ENCODE peak calls at places on chromosomes 16 and 17, in nine cellular contexts. M is fibroblast of the aortic adventitia; V is stimulated activated naive CD8-positive, alpha-beta T cell treated with anti-CD3 and anti-CD28 coated beads, Interleukin-15, amount 100 ng/mL, for 72 hours; K is cardiac fibroblast; W is thoracic aorta; X is HT1080; J is RPMI7951; A is T47D; F is activated naive CD4-positive, alpha-beta T cell treated with anti-CD3 and anti-CD28 coated beads, Interleukin-2, amount 50 U/mL, for 16 hours. O is an unnamed sample.

GRCh38 chr16:48906076-48906475 is 296.1 kb upstream of the N4BP1 start:
- DNase-seq in X (no peak), V (no peak), J (no peak), K (no peak), M (no peak), W (no peak), A (no peak), F (no peak), O (no peak)

GRCh38 chr16:69270395-69270794 is 40.8 kb upstream of the VPS4A start:
- DNase-seq in J (no peak), F (no peak), W (no peak), M (peak), A (no peak), K (peak), X (no peak), V (no peak), O (no peak)

GRCh38 chr17:5789443-5789842 is 205.1 kb upstream of the NLRP1 start:
- DNase-seq in W (no peak), F (no peak), J (peak), V (no peak), K (no peak), A (no peak), X (no peak), M (no peak), O (no peak)

GRCh38 chr17:69762359-69762758 is 312.7 kb upstream of the KCNJ16 start:
- DNase-seq in V (no peak), M (no peak), W (no peak), F (no peak), X (no peak), J (no peak), A (no peak), K (no peak), O (no peak)

GRCh38 chr17:43840814-43841213 is 6.2 kb upstream of the CD300LG start:
- DNase-seq in K (peak), A (no peak), F (no peak), W (no peak), X (peak), J (peak), V (no peak), M (peak), O (no peak)

GRCh38 chr17:39564201-39564828 is 43.4 kb downstream of the NEUROD2 start:
- DNase-seq in M (no peak), X (peak), J (no peak), W (no peak), F (no peak), K (peak), V (no peak), A (no peak), O (no peak)

GRCh38 chr16:57534881-57535658 is 1.3 kb downstream of the CCDC102A start:
- DNase-seq in M (no peak), A (no peak), X (no peak), F (no peak), W (no peak), V (no peak), K (no peak), J (no peak), O (peak)

GRCh38 chr16:14529010-14529669 is 100.9 kb downstream of the PARN start:
- DNase-seq in K (peak), W (peak), J (peak), A (peak), F (peak), V (peak), X (peak), M (peak), O (peak)

GRCh38 chr17:19418312-19418992 is 7.4 kb downstream of the RNF112 start:
- DNase-seq in W (no peak), X (peak), K (peak), V (no peak), J (peak), F (no peak), A (no peak), M (peak), O (peak)

GRCh38 chr17:56912105-56912999 is 1.5 kb downstream of the TRIM25 start:
- DNase-seq in W (no peak), J (no peak), F (no peak), A (peak), X (no peak), M (peak), K (no peak), V (peak), O (peak)

GRCh38 chr17:2435181-2435741 is 34.4 kb upstream of the MNT start:
- DNase-seq in F (no peak), X (no peak), A (no peak), W (no peak), V (no peak), J (no peak), M (peak), K (peak), O (no peak)

GRCh38 chr16:10537946-10538345 is 42.5 kb downstream of the EMP2 start:
- DNase-seq in J (no peak), F (no peak), W (no peak), M (no peak), A (no peak), V (no peak), K (no peak), X (no peak), O (no peak)

GRCh38 chr17:31318298-31319190 is 2.9 kb downstream of the EVI2A start:
- DNase-seq in M (peak), V (peak), F (peak), X (no peak), W (peak), A (no peak), J (peak), K (peak), O (peak)

GRCh38 chr16:72191551-72191950 is 19.6 kb upstream of the PMFBP1 start:
- DNase-seq in M (peak), K (peak), X (no peak), W (no peak), F (no peak), J (no peak), A (no peak), V (no peak), O (no peak)

GRCh38 chr17:75370288-75370687 is 35.2 kb downstream of the GRB2 start:
- DNase-seq in A (no peak), M (no peak), V (no peak), W (peak), X (no peak), K (peak), J (no peak), F (no peak), O (no peak)

GRCh38 chr17:21286771-21287702 is 2.5 kb downstream of the MAP2K3 start:
- DNase-seq in J (no peak), A (no peak), W (no peak), F (no peak), V (no peak), X (no peak), K (no peak), M (no peak), O (peak)

GRCh38 chr17:38421224-38421841 is 6.9 kb upstream of the ARHGAP23 start:
- DNase-seq in M (peak), F (no peak), X (no peak), K (peak), J (peak), W (no peak), V (no peak), A (no peak), O (no peak)

GRCh38 chr16:19490619-19491018 is 31.3 kb downstream of the GDE1 start:
- DNase-seq in W (no peak), V (no peak), A (no peak), X (no peak), M (no peak), F (no peak), J (no peak), K (no peak), O (no peak)

GRCh38 chr16:48607056-48607825 is 2.7 kb downstream of the N4BP1 start:
- DNase-seq in X (no peak), J (no peak), K (peak), A (peak), F (no peak), M (peak), V (no peak), W (no peak), O (peak)

GRCh38 chr17:38464723-38465419 is 36.6 kb downstream of the ARHGAP23 start:
- DNase-seq in K (peak), W (no peak), M (peak), A (no peak), X (peak), J (peak), V (no peak), F (no peak), O (peak)

GRCh38 chr16:87216148-87216823 is 100.9 kb downstream of the C16orf95 start:
- DNase-seq in F (no peak), M (no peak), J (no peak), W (no peak), V (no peak), A (no peak), X (no peak), K (no peak), O (no peak)

GRCh38 chr17:1532836-1533602 is 16.6 kb upstream of the INPP5K start:
- DNase-seq in X (no peak), F (peak), K (peak), J (no peak), A (no peak), V (peak), M (no peak), W (no peak), O (no peak)

GRCh38 chr17:63498621-63499195 is 21.8 kb downstream of the ACE start:
- DNase-seq in A (no peak), K (peak), W (no peak), M (peak), X (peak), F (no peak), V (no peak), J (no peak), O (no peak)

GRCh38 chr17:5299383-5299782 is 17.3 kb downstream of the RABEP1 start:
- DNase-seq in J (no peak), K (no peak), M (no peak), A (no peak), F (no peak), W (no peak), X (no peak), V (no peak), O (no peak)

GRCh38 chr17:75340636-75341035 is 51.4 kb upstream of the SLC25A19 start:
- DNase-seq in M (peak), J (no peak), F (no peak), V (no peak), A (no peak), X (no peak), K (no peak), W (no peak), O (no peak)

GRCh38 chr16:12120331-12120981 is 143.9 kb downstream of the SNX29 start:
- DNase-seq in V (no peak), M (peak), X (no peak), F (no peak), J (peak), A (no peak), W (peak), K (peak), O (no peak)

GRCh38 chr16:89700649-89701424 is 668 bp downstream of the SPATA2L start:
- DNase-seq in V (peak), A (peak), J (peak), F (peak), W (no peak), X (no peak), K (peak), M (no peak), O (peak)

O was measured in colonic mucosa.